ENCODE peak calls at places on chromosomes 11 and 22, in nine cellular contexts. P is AG04450; O is Peyer's patch; D is hepatocyte; H is body of pancreas; J is transverse colon; M is left lung; S is CD8-positive, alpha-beta memory T cell; F is fibroblast of lung. A is an unnamed sample.

GRCh38 chr11:26734706-26735105 is 12.8 kb upstream of the SLC5A12 start:
- DNase-seq in F (no peak), M (no peak), D (no peak), S (no peak), J (no peak), P (no peak), O (no peak), H (no peak), A (no peak)

GRCh38 chr11:96329419-96329818 is 13.6 kb downstream of the MAML2 start:
- DNase-seq in J (no peak), O (no peak), D (no peak), P (no peak), H (no peak), M (no peak), F (no peak), S (no peak), A (no peak)

GRCh38 chr11:126305699-126306098 is 1.8 kb downstream of the DCPS start:
- DNase-seq in M (no peak), J (no peak), H (no peak), P (no peak), D (no peak), O (no peak), F (no peak), S (no peak), A (no peak)

GRCh38 chr11:85941380-85941973 is 86.3 kb downstream of the CCDC83 start:
- DNase-seq in P (peak), H (peak), M (no peak), O (no peak), F (peak), J (peak), S (no peak), D (peak), A (peak)

GRCh38 chr11:72223615-72224586 is 666 bp upstream of the INPPL1 start:
- DNase-seq in M (peak), S (peak), H (peak), J (peak), D (peak), O (peak), F (peak), P (no peak), A (peak)

GRCh38 chr11:6616596-6617250 is 2.5 kb downstream of the TPP1 start:
- DNase-seq in J (no peak), F (no peak), M (no peak), D (no peak), H (no peak), S (no peak), P (no peak), O (no peak), A (no peak)

GRCh38 chr11:89487016-89487415 is 4.2 kb downstream of the NOX4 start:
- DNase-seq in M (no peak), H (no peak), D (no peak), P (no peak), O (no peak), S (no peak), J (no peak), F (no peak), A (no peak)

GRCh38 chr11:126603486-126603885 is 248.0 kb downstream of the ST3GAL4 start:
- DNase-seq in D (no peak), S (no peak), P (no peak), O (no peak), F (no peak), J (no peak), M (no peak), H (no peak), A (no peak)

GRCh38 chr11:19194620-19195308 is 7.0 kb downstream of the CSRP3 start:
- DNase-seq in F (no peak), J (no peak), H (no peak), O (no peak), S (no peak), M (no peak), P (no peak), D (no peak), A (no peak)

GRCh38 chr11:32420937-32421532 is 14.3 kb downstream of the WT1 start:
- DNase-seq in D (no peak), O (no peak), P (no peak), J (no peak), S (peak), H (no peak), M (no peak), F (no peak), A (no peak)

GRCh38 chr11:65439331-65440181 is 17.0 kb downstream of the NEAT1 start:
- DNase-seq in D (no peak), F (peak), O (peak), J (no peak), M (peak), S (no peak), H (no peak), P (no peak), A (no peak)

GRCh38 chr11:8285796-8286195 is 22.1 kb upstream of the LMO1 start:
- DNase-seq in M (no peak), O (no peak), D (no peak), F (no peak), J (no peak), P (no peak), S (no peak), H (no peak), A (no peak)

GRCh38 chr11:10923886-10924285 is 66.0 kb upstream of the ZBED5 start:
- DNase-seq in H (no peak), O (no peak), S (no peak), P (no peak), M (no peak), F (no peak), D (no peak), J (no peak), A (no peak)
- H3K27ac ChIP-seq in H (no peak), O (no peak), S (no peak), P (no peak), M (no peak), F (no peak), D (no peak), J (no peak), A (no peak)

DNA sequence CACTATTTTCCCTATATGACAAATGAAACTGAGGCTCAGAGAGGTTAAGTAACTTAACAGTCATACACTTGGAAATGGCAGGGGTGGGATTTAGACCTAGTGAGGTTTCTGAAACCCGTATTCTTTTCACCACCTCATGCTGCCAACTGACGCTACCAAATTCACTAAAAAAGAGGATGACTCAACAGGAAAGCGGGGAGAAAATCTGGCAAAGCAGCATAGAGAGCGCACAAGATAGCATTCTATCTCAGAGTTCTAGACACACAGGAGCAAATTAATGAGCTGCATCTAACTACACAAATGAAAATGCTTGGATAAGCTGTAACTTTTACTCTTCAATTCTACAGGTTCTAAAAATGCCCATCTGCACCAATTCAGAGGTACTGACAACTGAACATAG is 136.4 kb downstream of the RBFOX2 start:
- DNase-seq in F (peak), P (peak), O (no peak), D (no peak), S (no peak), M (no peak), J (no peak), H (no peak), A (no peak)
- H3K27ac ChIP-seq in F (no peak), P (no peak), O (no peak), D (no peak), S (no peak), M (no peak), J (peak), H (no peak), A (no peak)

DNA sequence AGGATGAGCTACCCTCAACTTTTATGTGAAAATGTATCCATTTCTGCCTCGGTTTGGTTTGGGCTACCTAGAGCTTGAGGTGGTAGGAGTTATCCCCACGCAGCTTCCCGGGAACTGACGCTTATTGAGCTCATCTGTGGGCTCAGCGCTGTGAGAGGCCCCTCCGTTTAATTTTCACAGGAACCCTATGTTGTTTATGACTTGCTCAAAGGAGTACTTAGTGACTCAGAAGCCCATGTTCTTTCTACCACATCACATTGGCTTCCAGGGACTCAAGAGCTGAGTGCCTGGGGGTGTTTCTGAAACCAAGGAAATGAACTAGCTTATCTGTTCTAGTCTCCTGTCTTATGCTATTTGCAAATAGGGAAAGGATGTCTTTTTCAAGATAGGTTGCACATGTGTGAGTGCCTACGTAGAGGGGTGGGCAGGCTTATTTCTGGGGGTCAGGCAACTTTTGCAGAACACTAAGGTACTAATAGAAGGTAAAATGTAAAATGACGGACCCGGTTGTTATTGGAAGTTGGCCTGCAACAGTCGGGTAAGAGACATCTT is 40.5 kb downstream of the MICAL2 start:
- DNase-seq in F (peak), S (no peak), P (no peak), D (peak), H (no peak), O (no peak), M (no peak), J (peak), A (no peak)
- H3K27ac ChIP-seq in F (no peak), S (no peak), P (peak), D (peak), H (no peak), O (peak), M (no peak), J (peak), A (no peak)

GRCh38 chr11:63851354-63851753 is 12.4 kb downstream of the MARK2 start:
- DNase-seq in H (no peak), F (no peak), P (no peak), J (no peak), O (no peak), M (no peak), D (no peak), S (no peak), A (no peak)
- H3K27ac ChIP-seq in H (no peak), F (no peak), P (no peak), J (peak), O (peak), M (peak), D (peak), S (no peak), A (peak)